ENCODE peak calls at places on chromosomes 6 and 20, in seven cellular contexts. D, N, Z, L, U, I and S are unnamed samples.

GRCh38 chr20:24812356-24812755 is 136.7 kb upstream of the CST7 start:
- DNase-seq in D (peak), N (no peak), Z (no peak), L (no peak), U (no peak), I (no peak), S (no peak)

GRCh38 chr6:85917522-85917921 is 274.8 kb upstream of the SYNCRIP start:
- DNase-seq in D (no peak), N (no peak), Z (no peak), L (no peak), U (no peak), I (no peak), S (no peak)

GRCh38 chr20:57829805-57830514 is 120.1 kb upstream of the PMEPA1 start:
- DNase-seq in D (no peak), N (no peak), Z (no peak), L (no peak), U (no peak), I (no peak), S (no peak)

GRCh38 chr6:13065596-13065995 is 262.7 kb downstream of the TBC1D7 start:
- DNase-seq in D (no peak), N (no peak), Z (no peak), L (no peak), U (no peak), I (no peak), S (no peak)

GRCh38 chr6:95599691-95600090 is 22.4 kb downstream of the MANEA start:
- DNase-seq in D (no peak), N (no peak), Z (no peak), L (no peak), U (no peak), I (no peak), S (no peak)

GRCh38 chr20:16001286-16001685 is 572.0 kb downstream of the KIF16B start:
- DNase-seq in D (no peak), N (no peak), Z (no peak), L (no peak), U (no peak), I (no peak), S (no peak)

GRCh38 chr20:38579219-38579618 is 1.8 kb upstream of the ADIG start:
- DNase-seq in D (no peak), N (no peak), Z (no peak), L (no peak), U (no peak), I (no peak), S (no peak)

GRCh38 chr6:109690373-109690739 is 646 bp downstream of the AK9 start:
- DNase-seq in D (peak), N (peak), Z (peak), L (no peak), U (peak), I (peak), S (peak)

GRCh38 chr6:138339024-138339423 is 38.7 kb upstream of the SMIM28 start:
- DNase-seq in D (no peak), N (no peak), Z (no peak), L (no peak), U (no peak), I (no peak), S (no peak)

GRCh38 chr6:42049116-42049809 is 1.1 kb upstream of the TAF8 start:
- DNase-seq in D (peak), N (no peak), Z (peak), L (no peak), U (peak), I (no peak), S (peak)

GRCh38 chr6:69729870-69730449 is 66.8 kb downstream of the LMBRD1 start:
- DNase-seq in D (no peak), N (no peak), Z (no peak), L (peak), U (no peak), I (no peak), S (no peak)

GRCh38 chr20:16714765-16715164 is 15.1 kb upstream of the SNRPB2 start:
- DNase-seq in D (no peak), N (no peak), Z (no peak), L (no peak), U (no peak), I (no peak), S (no peak)

GRCh38 chr6:13454286-13455221 is 32.8 kb downstream of the GFOD1 start:
- DNase-seq in D (no peak), N (no peak), Z (no peak), L (peak), U (peak), I (no peak), S (peak)

GRCh38 chr20:32068174-32068573 is 16.1 kb downstream of the HCK start:
- DNase-seq in D (no peak), N (no peak), Z (no peak), L (no peak), U (no peak), I (no peak), S (no peak)

GRCh38 chr20:32070690-32071213 is 18.7 kb downstream of the HCK start:
- DNase-seq in D (no peak), N (no peak), Z (no peak), L (no peak), U (no peak), I (no peak), S (no peak)

GRCh38 chr20:32070282-32070681 is 18.2 kb downstream of the HCK start:
- DNase-seq in D (no peak), N (no peak), Z (no peak), L (no peak), U (no peak), I (no peak), S (no peak)

GRCh38 chr20:32064667-32065066 is 12.6 kb downstream of the HCK start:
- DNase-seq in D (peak), N (no peak), Z (no peak), L (no peak), U (peak), I (peak), S (no peak)

GRCh38 chr20:32067234-32067821 is 15.3 kb downstream of the HCK start:
- DNase-seq in D (no peak), N (no peak), Z (no peak), L (peak), U (no peak), I (peak), S (no peak)
- H3K27ac ChIP-seq in D (no peak), N (no peak), Z (no peak), L (no peak), U (no peak), I (peak), S (no peak)

GRCh38 chr6:167479967-167480653 is 155.2 kb downstream of the TTLL2 start:
- DNase-seq in D (no peak), N (no peak), Z (no peak), L (no peak), U (no peak), I (no peak), S (no peak)
- H3K27ac ChIP-seq in D (no peak), N (no peak), Z (no peak), L (no peak), U (peak), I (peak), S (no peak)

DNA sequence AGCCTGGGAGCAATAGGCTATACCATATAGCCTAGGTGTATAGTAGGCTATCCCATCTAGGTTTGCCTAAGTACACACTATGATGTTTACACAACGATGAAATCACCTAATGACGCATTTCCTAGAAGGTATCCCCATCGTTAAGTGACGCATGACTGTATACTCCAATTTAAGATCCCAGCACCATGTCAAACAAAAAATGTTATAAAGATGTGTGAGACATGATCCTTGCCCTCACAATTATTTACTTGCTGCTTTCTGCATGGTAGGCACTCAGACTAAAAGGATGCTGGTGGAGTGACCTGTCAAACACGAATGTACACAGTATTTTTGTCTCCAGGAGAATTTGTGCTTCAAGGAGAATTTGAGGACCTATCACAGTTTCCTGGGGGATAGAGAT is 32.3 kb downstream of the SNAP25 start:
- DNase-seq in D (no peak), N (peak), Z (no peak), L (no peak), U (no peak), I (no peak), S (no peak)
- H3K27ac ChIP-seq in D (no peak), N (peak), Z (no peak), L (no peak), U (no peak), I (no peak), S (no peak)

GRCh38 chr20:51446656-51447055 is 95.9 kb downstream of the NFATC2 start:
- DNase-seq in D (no peak), N (peak), Z (no peak), L (peak), U (peak), I (no peak), S (no peak)
- H3K27ac ChIP-seq in D (no peak), N (peak), Z (no peak), L (peak), U (no peak), I (peak), S (no peak)